ENCODE peak calls at places on chromosomes 12 and 14, in four cellular contexts. One of them, this sample, is unnamed.

GRCh38 chr12:2256915-2257314 is 204.1 kb downstream of the CACNA1C start:
- DNase-seq in Daoy: peak; percentile 40
- DNase-seq in spleen: no peak
- DNase-seq in substantia nigra: no peak
- DNase-seq in this sample: no peak

GRCh38 chr14:40164083-40164482 is 731.9 kb upstream of the FBXO33 start:
- DNase-seq in substantia nigra: no peak
- DNase-seq in Daoy: no peak
- DNase-seq in spleen: no peak
- DNase-seq in this sample: no peak

GRCh38 chr12:80598004-80598606 is 109.3 kb upstream of the MYF6 start:
- DNase-seq in substantia nigra: no peak
- DNase-seq in Daoy: peak; percentile 61
- DNase-seq in spleen: no peak
- DNase-seq in this sample: no peak

GRCh38 chr12:122790393-122791075 is 16.2 kb downstream of the CCDC62 start:
- DNase-seq in Daoy: peak; percentile 23
- DNase-seq in substantia nigra: no peak
- DNase-seq in spleen: no peak
- DNase-seq in this sample: no peak

GRCh38 chr12:9721394-9722092 is 11.4 kb downstream of the CLECL1 start:
- DNase-seq in substantia nigra: no peak
- DNase-seq in spleen: no peak
- DNase-seq in Daoy: no peak
- DNase-seq in this sample: no peak

GRCh38 chr12:46386360-46386867 is 13.8 kb upstream of the SLC38A2 start:
- DNase-seq in Daoy: peak; percentile 83
- DNase-seq in spleen: no peak
- DNase-seq in substantia nigra: no peak
- DNase-seq in this sample: no peak

GRCh38 chr14:103059556-103059955 is 2.2 kb upstream of the CDC42BPB start:
- DNase-seq in substantia nigra: no peak
- DNase-seq in spleen: peak; percentile 41
- DNase-seq in Daoy: no peak
- DNase-seq in this sample: no peak

GRCh38 chr12:7113389-7113871 is 4.4 kb upstream of the C1RL start:
- DNase-seq in Daoy: peak; percentile 35
- DNase-seq in spleen: no peak
- DNase-seq in substantia nigra: no peak
- DNase-seq in this sample: peak; percentile 60

GRCh38 chr12:91974541-91974940 is 171.1 kb downstream of the BTG1 start:
- DNase-seq in spleen: no peak
- DNase-seq in Daoy: no peak
- DNase-seq in substantia nigra: no peak
- DNase-seq in this sample: no peak

GRCh38 chr12:98439471-98440164 is 75.8 kb upstream of the TMPO start:
- DNase-seq in spleen: no peak
- DNase-seq in substantia nigra: no peak
- DNase-seq in Daoy: peak; percentile 20
- DNase-seq in this sample: no peak

GRCh38 chr14:99937475-99938244 is 127.6 kb upstream of the EVL start:
- DNase-seq in Daoy: no peak
- DNase-seq in substantia nigra: no peak
- DNase-seq in spleen: no peak
- DNase-seq in this sample: no peak

GRCh38 chr14:33943081-33943480 is 7.8 kb downstream of the EGLN3 start:
- DNase-seq in spleen: no peak
- DNase-seq in Daoy: no peak
- DNase-seq in substantia nigra: peak; percentile 44
- DNase-seq in this sample: no peak

GRCh38 chr14:77909911-77910310 is 110.0 kb downstream of the ADCK1 start:
- DNase-seq in Daoy: no peak
- DNase-seq in substantia nigra: no peak
- DNase-seq in spleen: no peak
- DNase-seq in this sample: no peak

GRCh38 chr14:78595797-78596196 is 425.6 kb downstream of the NRXN3 start:
- DNase-seq in spleen: no peak
- DNase-seq in Daoy: no peak
- DNase-seq in substantia nigra: no peak
- DNase-seq in this sample: no peak

GRCh38 chr12:101696477-101697196 is 803 bp upstream of the CHPT1 start:
- DNase-seq in substantia nigra: no peak
- DNase-seq in spleen: peak; percentile 77
- DNase-seq in Daoy: no peak
- DNase-seq in this sample: peak; percentile 36

GRCh38 chr14:69999246-69999645 is 120.0 kb downstream of the SMOC1 start:
- DNase-seq in spleen: no peak
- DNase-seq in substantia nigra: no peak
- DNase-seq in Daoy: peak; percentile 96
- DNase-seq in this sample: no peak

GRCh38 chr14:100333867-100334266 is 10.7 kb downstream of the SLC25A47 start:
- DNase-seq in spleen: peak; percentile 43
- DNase-seq in substantia nigra: no peak
- DNase-seq in Daoy: no peak
- DNase-seq in this sample: no peak

GRCh38 chr12:118358607-118359540 is 13.8 kb downstream of the TAOK3 start:
- DNase-seq in Daoy: no peak
- DNase-seq in substantia nigra: no peak
- DNase-seq in spleen: no peak
- DNase-seq in this sample: no peak

GRCh38 chr12:83389237-83389996 is 702.7 kb downstream of the TMTC2 start:
- DNase-seq in substantia nigra: peak; percentile 20
- DNase-seq in spleen: no peak
- DNase-seq in Daoy: no peak
- DNase-seq in this sample: no peak

GRCh38 chr14:36768638-36769337 is 107.1 kb downstream of the PAX9 start:
- DNase-seq in spleen: no peak
- DNase-seq in Daoy: no peak
- DNase-seq in substantia nigra: no peak
- DNase-seq in this sample: no peak

GRCh38 chr14:20632448-20632830 is 9.1 kb downstream of the OR6S1 start:
- DNase-seq in Daoy: no peak
- DNase-seq in substantia nigra: no peak
- DNase-seq in spleen: no peak
- DNase-seq in this sample: no peak

GRCh38 chr12:1130164-1130563 is 139.1 kb downstream of the ERC1 start:
- DNase-seq in substantia nigra: no peak
- DNase-seq in Daoy: peak; percentile 41
- DNase-seq in spleen: no peak
- DNase-seq in this sample: no peak

GRCh38 chr12:49560695-49561094 is 7.2 kb downstream of the MCRS1 start:
- DNase-seq in spleen: peak; percentile 20
- DNase-seq in substantia nigra: no peak
- DNase-seq in Daoy: no peak
- DNase-seq in this sample: no peak

GRCh38 chr12:29547151-29547561 is 49.7 kb upstream of the OVCH1 start:
- DNase-seq in spleen: no peak
- DNase-seq in Daoy: no peak
- DNase-seq in substantia nigra: no peak
- DNase-seq in this sample: no peak

GRCh38 chr14:104373055-104373854 is 206.3 kb upstream of the C14orf180 start:
- DNase-seq in Daoy: no peak
- DNase-seq in spleen: peak; percentile 59
- DNase-seq in substantia nigra: no peak
- DNase-seq in this sample: no peak

This sample was measured in GM19239.